ENCODE peak calls at places on chromosomes 7 and 10, in four cellular contexts. A is K562, N is GM12891, G is GM12878. J is an unnamed sample.

GRCh38 chr7:152636436-152636835 is 39.5 kb downstream of the XRCC2 start:
- DNase-seq in A (no peak), N (no peak), G (no peak), J (no peak)

GRCh38 chr7:80548790-80549530 is 37.1 kb upstream of the GNAT3 start:
- DNase-seq in A (no peak), N (no peak), G (no peak), J (no peak)

GRCh38 chr10:6667679-6668270 is 87.7 kb upstream of the PRKCQ start:
- DNase-seq in A (peak; percentile 57), N (no peak), G (no peak), J (no peak)

GRCh38 chr7:65369843-65370242 is 3.8 kb upstream of the ZNF92 start:
- DNase-seq in A (no peak), N (no peak), G (no peak), J (no peak)

GRCh38 chr7:22452142-22452763 is 47.7 kb downstream of the STEAP1B start:
- DNase-seq in A (peak; percentile 80), N (peak; percentile 32), G (no peak), J (no peak)

GRCh38 chr7:1947586-1948217 is 277.6 kb downstream of the ELFN1 start:
- DNase-seq in A (no peak), N (no peak), G (no peak), J (no peak)

GRCh38 chr7:117951711-117952280 is 78.6 kb upstream of the CTTNBP2 start:
- DNase-seq in A (no peak), N (no peak), G (no peak), J (no peak)

GRCh38 chr10:132921086-132921485 is 21.3 kb downstream of the CFAP46 start:
- DNase-seq in A (no peak), N (no peak), G (no peak), J (no peak)

GRCh38 chr10:71268751-71269150 is 50.3 kb upstream of the SLC29A3 start:
- DNase-seq in A (no peak), N (no peak), G (no peak), J (no peak)

GRCh38 chr10:88792656-88793055 is 9.9 kb upstream of the LIPM start:
- DNase-seq in A (no peak), N (no peak), G (peak; percentile 4), J (peak; percentile 90)

GRCh38 chr10:126288547-126289493 is 99.5 kb downstream of the ADAM12 start:
- DNase-seq in A (no peak), N (no peak), G (no peak), J (no peak)

GRCh38 chr10:51176976-51177690 is 102.8 kb downstream of the PRKG1 start:
- DNase-seq in A (no peak), N (no peak), G (no peak), J (no peak)

GRCh38 chr10:60810437-60811182 is 32.3 kb downstream of the CDK1 start:
- DNase-seq in A (no peak), N (no peak), G (no peak), J (no peak)

GRCh38 chr7:87060288-87060537 is 759 bp upstream of the ELAPOR2 start:
- DNase-seq in A (no peak), N (no peak), G (no peak), J (no peak)

GRCh38 chr10:52621635-52622079 is 150.9 kb downstream of the MBL2 start:
- DNase-seq in A (no peak), N (no peak), G (no peak), J (no peak)

GRCh38 chr10:78520737-78521430 is 487.2 kb downstream of the RPS24 start:
- DNase-seq in A (peak; percentile 16), N (no peak), G (no peak), J (no peak)

GRCh38 chr7:74449809-74450397 is 3.8 kb upstream of the GTF2IRD1 start:
- DNase-seq in A (peak; percentile 80), N (peak; percentile 74), G (peak; percentile 20), J (peak; percentile 55)

GRCh38 chr7:139034855-139035587 is 821 bp downstream of the ZC3HAV1L start:
- DNase-seq in A (no peak), N (peak; percentile 60), G (no peak), J (no peak)

GRCh38 chr7:8724080-8724718 is 290.8 kb downstream of the NXPH1 start:
- DNase-seq in A (peak; percentile 74), N (peak; percentile 22), G (no peak), J (peak; percentile 26)

GRCh38 chr7:5610500-5611186 is 170.8 kb downstream of the RNF216 start:
- DNase-seq in A (no peak), N (no peak), G (no peak), J (no peak)

GRCh38 chr10:86401588-86402282 is 35.1 kb upstream of the GRID1 start:
- DNase-seq in A (no peak), N (no peak), G (no peak), J (no peak)
- TF ChIP-seq POLR2AphosphoS5 in A (no peak), N (no peak), G (no peak), J (no peak)

GRCh38 chr7:158372400-158373302 is 215.0 kb downstream of the PTPRN2 start:
- DNase-seq in A (no peak), N (no peak), G (no peak), J (no peak)
- TF ChIP-seq SPI1 in A (no peak), N (no peak), G (no peak), J (no peak)

GRCh38 chr7:43583424-43584199 is 704 bp downstream of the STK17A start:
- DNase-seq in A (peak; percentile 75), N (no peak), G (no peak), J (no peak)
- TF ChIP-seq POLR2AphosphoS5 in A (no peak), N (peak; percentile 11), G (peak; percentile 66), J (no peak)

GRCh38 chr7:41003031-41003925 is 699.6 kb downstream of the INHBA start:
- DNase-seq in A (peak; percentile 57), N (no peak), G (peak; percentile 3), J (peak; percentile 22)
- TF ChIP-seq SPI1 in A (no peak), N (no peak), G (no peak), J (no peak)

GRCh38 chr10:12852732-12853131 is 148.8 kb downstream of the CCDC3 start:
- DNase-seq in A (no peak), N (no peak), G (no peak), J (no peak)

GRCh38 chr10:12849351-12850181 is 151.9 kb downstream of the CCDC3 start:
- DNase-seq in A (no peak), N (no peak), G (no peak), J (no peak)

DNA sequence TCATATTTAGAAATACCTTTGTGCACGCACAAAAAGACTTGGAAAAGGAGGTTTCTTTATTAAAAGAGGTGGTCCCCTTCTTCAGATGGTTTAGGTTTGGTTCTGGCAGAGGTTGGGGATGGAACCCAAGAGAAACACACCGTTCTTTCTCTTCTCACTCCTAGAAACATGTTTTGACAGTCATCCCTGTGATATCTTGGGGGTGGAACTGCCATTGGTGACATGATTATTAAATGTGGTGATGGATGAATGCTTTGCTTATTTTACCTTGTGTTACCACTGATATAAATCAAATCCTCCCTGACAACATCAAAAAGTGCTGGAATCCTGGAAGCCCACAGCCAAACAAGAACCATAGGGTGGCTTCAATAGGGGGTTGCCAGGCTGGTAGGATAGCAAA is 146.5 kb downstream of the CCDC3 start:
- DNase-seq in A (no peak), N (no peak), G (no peak), J (no peak)
- TF ChIP-seq POLR2AphosphoS5 in A (no peak), N (no peak), G (no peak), J (no peak)

DNA sequence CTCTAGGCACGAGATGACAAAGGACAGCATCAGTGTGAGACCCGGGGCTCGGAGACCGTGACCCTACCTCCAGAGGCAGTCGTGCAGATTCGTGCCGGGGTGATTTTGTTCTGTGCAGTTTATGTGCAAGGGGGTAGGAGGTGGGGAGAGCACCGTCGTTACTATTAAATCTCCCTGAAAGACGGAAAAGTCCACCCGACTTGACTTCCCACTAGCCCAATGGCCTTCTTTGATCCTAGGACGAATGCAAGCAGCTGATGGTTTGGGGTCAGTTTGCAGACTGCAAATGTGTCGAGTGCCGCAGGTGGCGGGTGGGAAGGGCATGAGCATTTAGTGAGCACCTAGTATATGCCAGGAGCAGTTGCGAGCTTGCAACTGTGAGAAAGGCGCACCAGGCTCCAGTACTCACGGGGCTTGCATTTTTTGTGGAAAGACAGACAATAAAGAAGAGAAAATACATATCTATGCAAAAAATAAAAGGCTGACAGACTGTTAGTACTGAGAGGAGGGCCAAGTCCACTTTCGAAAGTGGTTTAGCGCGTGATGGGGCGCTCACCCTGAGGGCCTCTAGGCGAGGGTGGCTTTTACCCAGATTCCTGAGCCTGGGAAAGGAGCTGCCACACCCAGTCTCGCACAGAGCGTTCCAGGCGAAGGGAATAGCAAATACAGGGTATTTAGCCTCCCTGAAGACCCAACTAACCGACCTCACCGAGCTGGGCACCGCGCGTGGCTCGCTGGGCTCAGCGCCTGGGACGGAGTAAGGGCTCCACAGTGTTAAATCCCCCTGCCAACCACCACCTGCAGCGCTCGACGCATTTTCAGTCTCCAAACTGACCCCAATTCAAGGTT is 941 bp upstream of the OSBPL3 start:
- DNase-seq in A (no peak), N (peak; percentile 31), G (no peak), J (no peak)
- TF ChIP-seq SPI1 in A (no peak), N (no peak), G (no peak), J (no peak)